ENCODE peak calls at places on chromosomes 13 and 19, in seven cellular contexts. Z is IMR-90; G is CD4-positive, CD25-positive, alpha-beta regulatory T cell; K is aorta; O is GM23338; B is adrenal gland; U is neuronal stem cell. Q is an unnamed sample.

GRCh38 chr19:57583521-57584416 is at the start of gene ZIK1:
- DNase-seq in Z (peak), G (peak), K (peak), O (peak), B (peak), U (peak), Q (no peak)

GRCh38 chr13:51590966-51591627 is 6.8 kb downstream of the WDFY2 start:
- DNase-seq in Z (peak), G (no peak), K (no peak), O (peak), B (peak), U (no peak), Q (no peak)

GRCh38 chr13:33467556-33467955 is 182.0 kb upstream of the STARD13 start:
- DNase-seq in Z (no peak), G (no peak), K (no peak), O (no peak), B (no peak), U (no peak), Q (no peak)

GRCh38 chr19:47796785-47797184 is 7.6 kb downstream of the TPRX1 start:
- DNase-seq in Z (no peak), G (no peak), K (no peak), O (no peak), B (no peak), U (no peak), Q (no peak)

GRCh38 chr19:45249261-45250033 is 1.6 kb upstream of the MARK4 start:
- DNase-seq in Z (no peak), G (no peak), K (no peak), O (no peak), B (no peak), U (no peak), Q (no peak)

GRCh38 chr19:38675611-38676010 is 28.2 kb downstream of the ACTN4 start:
- DNase-seq in Z (no peak), G (peak), K (no peak), O (no peak), B (no peak), U (no peak), Q (no peak)

GRCh38 chr13:98874029-98874397 is 103.9 kb downstream of the DOCK9 start:
- DNase-seq in Z (no peak), G (no peak), K (no peak), O (no peak), B (no peak), U (no peak), Q (no peak)

GRCh38 chr13:80239116-80239515 is 101.8 kb downstream of the SPRY2 start:
- DNase-seq in Z (no peak), G (no peak), K (no peak), O (no peak), B (no peak), U (no peak), Q (no peak)

GRCh38 chr19:40689339-40690049 is 957 bp downstream of the NUMBL start:
- DNase-seq in Z (no peak), G (no peak), K (no peak), O (peak), B (no peak), U (no peak), Q (peak)

GRCh38 chr19:13143135-13143534 is 7.0 kb downstream of the STX10 start:
- DNase-seq in Z (peak), G (no peak), K (no peak), O (no peak), B (no peak), U (no peak), Q (no peak)

GRCh38 chr13:41107584-41108014 is 25.0 kb downstream of the KBTBD6 start:
- DNase-seq in Z (no peak), G (no peak), K (no peak), O (peak), B (no peak), U (no peak), Q (no peak)

GRCh38 chr19:15250635-15250993 is 18.4 kb upstream of the EPHX3 start:
- DNase-seq in Z (no peak), G (no peak), K (no peak), O (no peak), B (no peak), U (no peak), Q (no peak)

GRCh38 chr19:15249912-15250634 is 17.8 kb upstream of the EPHX3 start:
- DNase-seq in Z (peak), G (no peak), K (peak), O (no peak), B (no peak), U (no peak), Q (no peak)

GRCh38 chr19:15252398-15253018 is 20.3 kb upstream of the EPHX3 start:
- DNase-seq in Z (peak), G (no peak), K (peak), O (peak), B (no peak), U (no peak), Q (no peak)

GRCh38 chr19:15251749-15252397 is 19.6 kb upstream of the EPHX3 start:
- DNase-seq in Z (peak), G (no peak), K (peak), O (peak), B (peak), U (peak), Q (no peak)

DNA sequence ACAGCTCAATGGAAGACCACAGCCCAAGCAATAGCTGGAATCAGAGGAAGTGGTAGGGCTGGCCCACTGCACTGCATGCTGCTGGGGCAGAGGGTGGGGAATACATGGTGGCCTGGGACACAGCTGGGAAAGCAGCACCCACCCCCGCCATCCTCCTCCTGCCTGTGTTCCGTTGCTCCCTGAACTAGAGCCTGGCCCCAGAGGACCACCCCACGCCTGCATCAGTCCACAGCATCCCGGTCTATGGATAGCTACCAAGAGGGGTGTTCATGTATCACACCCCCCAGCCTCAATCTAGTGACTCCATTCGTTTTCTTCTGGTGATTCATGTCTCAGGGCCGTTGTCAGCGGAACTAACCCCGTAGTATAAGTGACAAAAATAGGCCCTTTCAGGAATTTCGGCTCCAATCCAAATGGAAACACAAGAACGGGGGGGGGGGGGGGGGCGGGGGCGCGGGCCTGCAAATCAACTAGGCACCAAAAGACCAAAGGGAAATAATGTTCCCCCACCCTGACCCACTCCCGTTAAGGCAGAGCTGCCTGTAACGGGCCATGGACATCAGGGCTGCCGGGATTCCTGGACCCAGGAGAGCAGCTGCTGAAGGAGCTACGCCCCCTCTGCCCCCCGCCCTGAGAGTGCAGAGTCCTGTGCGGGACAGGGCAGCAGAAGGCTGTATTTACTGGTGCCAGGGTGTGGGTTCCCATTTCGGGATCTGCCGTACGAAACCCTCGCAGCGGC is 18.9 kb upstream of the EPHX3 start:
- DNase-seq in Z (peak), G (no peak), K (no peak), O (no peak), B (peak), U (no peak), Q (no peak)
- H3K4me3 ChIP-seq in Z (no peak), G (no peak), K (no peak), O (no peak), B (peak), U (no peak), Q (no peak)

GRCh38 chr13:30345426-30346100 is 38.2 kb upstream of the KATNAL1 start:
- DNase-seq in Z (no peak), G (no peak), K (no peak), O (no peak), B (no peak), U (no peak), Q (no peak)
- H3K4me3 ChIP-seq in Z (no peak), G (peak), K (no peak), O (no peak), B (no peak), U (no peak), Q (no peak)

GRCh38 chr13:19586904-19587634 is 25.7 kb upstream of the TPTE2 start:
- DNase-seq in Z (peak), G (peak), K (no peak), O (peak), B (peak), U (no peak), Q (peak)
- H3K4me3 ChIP-seq in Z (peak), G (peak), K (no peak), O (no peak), B (peak), U (no peak), Q (peak)

DNA sequence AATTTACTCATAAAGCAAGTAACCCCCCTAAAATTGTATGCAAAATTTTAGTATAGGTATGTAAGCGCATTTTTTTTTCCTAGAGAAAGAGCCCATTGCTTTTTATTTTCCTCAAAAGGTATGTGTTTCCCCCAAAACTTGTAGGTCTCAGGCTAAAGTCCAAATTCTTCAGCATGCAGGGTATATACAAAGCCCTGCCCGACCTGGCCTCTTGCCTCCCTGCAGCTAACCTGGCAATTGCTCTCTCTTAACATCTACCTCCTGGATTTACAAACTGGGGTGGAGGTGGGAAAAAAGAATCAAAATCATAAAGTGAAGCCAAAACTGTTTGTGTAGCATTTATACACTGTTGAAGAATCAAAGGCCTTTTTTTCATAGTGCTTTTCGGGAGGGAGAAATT is 107.8 kb downstream of the KCNRG start:
- DNase-seq in Z (no peak), G (no peak), K (no peak), O (no peak), B (no peak), U (no peak), Q (no peak)
- H3K4me3 ChIP-seq in Z (no peak), G (peak), K (no peak), O (peak), B (peak), U (no peak), Q (peak)

DNA sequence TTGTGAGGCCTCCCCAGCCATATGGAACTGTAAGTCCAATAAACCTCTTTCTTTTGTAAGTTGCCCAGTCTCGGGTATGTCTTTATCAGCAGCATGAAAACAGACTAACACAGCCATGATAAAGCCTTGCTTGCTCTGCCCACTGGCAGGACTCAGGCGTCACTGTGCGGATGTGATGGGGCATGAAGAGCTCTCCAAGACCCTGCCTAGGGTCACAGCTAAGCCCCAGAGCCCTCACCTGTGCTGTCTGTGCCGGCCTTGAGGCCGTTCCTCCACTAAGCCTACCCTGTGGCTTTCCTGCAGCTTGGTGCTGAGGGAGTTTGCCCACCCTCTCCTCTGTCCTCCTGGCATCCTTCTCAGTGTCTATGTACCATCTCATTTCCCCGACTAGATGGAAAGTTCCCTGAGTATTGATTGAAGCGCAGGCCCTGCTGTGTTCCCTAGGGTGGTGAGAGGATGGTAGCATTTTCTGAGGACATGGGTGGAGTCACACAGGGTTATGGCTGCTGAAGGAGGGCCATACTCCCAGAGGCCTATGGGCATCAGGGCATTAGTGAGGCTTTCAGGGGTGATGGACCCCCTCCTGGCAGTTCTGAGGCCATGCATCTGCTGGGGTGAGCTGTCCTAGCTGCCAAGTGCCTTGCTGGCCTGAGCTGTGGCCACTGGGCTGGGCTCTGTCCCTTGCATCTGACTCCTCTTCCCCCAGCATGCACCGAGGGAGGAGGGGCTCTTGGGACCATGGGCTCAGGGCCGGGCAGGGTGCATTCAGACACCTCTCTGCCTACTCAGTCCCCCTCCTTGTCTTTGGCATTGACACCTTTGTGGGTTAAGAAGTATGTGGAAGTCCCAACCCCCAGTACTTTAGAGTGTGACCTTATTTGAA is 75.3 kb downstream of the TEX29 start:
- DNase-seq in Z (no peak), G (no peak), K (peak), O (no peak), B (no peak), U (no peak), Q (no peak)
- H3K4me3 ChIP-seq in Z (no peak), G (no peak), K (no peak), O (no peak), B (no peak), U (no peak), Q (no peak)

DNA sequence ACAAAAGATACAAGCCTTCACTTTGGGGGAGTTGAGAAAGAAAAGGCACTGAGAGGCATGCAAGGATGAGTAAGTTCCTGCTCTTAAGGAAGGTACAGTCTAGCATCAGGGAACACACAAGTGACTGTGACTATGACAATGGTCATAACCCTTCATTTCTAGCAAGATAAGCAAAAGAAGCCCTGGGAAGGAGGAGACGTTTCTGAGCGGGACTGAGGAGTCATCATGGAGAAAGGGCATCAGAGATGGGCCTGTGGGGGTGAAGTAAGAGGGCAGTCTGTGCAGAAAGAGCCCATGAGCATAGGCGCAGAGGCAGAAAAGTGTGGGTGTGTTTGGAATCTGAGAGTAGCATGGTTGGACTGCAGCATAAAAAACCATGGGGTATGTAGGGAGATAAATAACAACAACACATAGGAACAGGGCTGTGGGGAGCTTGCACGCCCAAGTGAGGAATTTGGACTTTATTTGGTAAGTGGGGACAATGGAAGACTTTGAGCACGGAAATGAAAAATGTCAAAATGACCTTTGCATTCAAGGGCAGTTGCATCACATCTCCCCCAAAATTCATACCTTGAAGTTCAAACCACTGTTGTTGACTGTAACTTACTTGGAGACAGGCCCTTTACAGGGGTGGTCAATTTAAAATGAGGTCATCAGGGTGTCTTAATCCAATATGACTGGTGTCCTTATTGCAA is 86.7 kb downstream of the MBNL2 start:
- DNase-seq in Z (peak), G (no peak), K (no peak), O (no peak), B (no peak), U (no peak), Q (no peak)
- H3K4me3 ChIP-seq in Z (no peak), G (no peak), K (no peak), O (no peak), B (no peak), U (no peak), Q (no peak)

GRCh38 chr19:19355606-19356139 is 35.0 kb downstream of the MAU2 start:
- DNase-seq in Z (no peak), G (no peak), K (no peak), O (no peak), B (no peak), U (no peak), Q (no peak)
- H3K4me3 ChIP-seq in Z (no peak), G (no peak), K (no peak), O (no peak), B (no peak), U (peak), Q (no peak)

DNA sequence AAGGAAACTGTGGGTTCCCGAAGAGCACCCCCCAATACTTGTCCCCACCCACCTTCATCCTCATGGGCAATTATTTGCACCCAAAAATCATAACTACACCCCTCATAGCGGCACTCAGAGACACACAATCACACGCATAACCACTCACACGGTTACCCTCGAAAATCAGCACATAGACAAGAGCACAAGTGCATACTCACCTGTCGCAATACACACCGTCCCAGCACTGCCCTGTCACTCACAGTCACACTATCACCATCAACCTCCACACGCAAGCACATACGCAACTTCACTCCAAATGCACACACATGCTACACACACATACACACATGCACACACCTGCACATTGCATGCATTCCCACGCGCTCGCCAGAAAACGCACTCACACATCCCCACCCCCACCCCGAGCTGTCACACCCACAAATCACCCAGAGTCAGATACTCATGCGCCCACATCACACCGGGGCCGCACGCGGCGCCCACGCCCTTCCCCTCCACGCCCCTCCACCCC is 535 bp downstream of the COL5A3 start:
- DNase-seq in Z (no peak), G (no peak), K (no peak), O (no peak), B (no peak), U (no peak), Q (no peak)
- H3K4me3 ChIP-seq in Z (peak), G (no peak), K (no peak), O (peak), B (peak), U (no peak), Q (no peak)

GRCh38 chr13:73531014-73531413 is 472.2 kb downstream of the KLF5 start:
- DNase-seq in Z (no peak), G (no peak), K (no peak), O (no peak), B (peak), U (no peak), Q (no peak)
- H3K4me3 ChIP-seq in Z (no peak), G (no peak), K (no peak), O (no peak), B (no peak), U (no peak), Q (no peak)

GRCh38 chr13:94710881-94711560 is 1.3 kb downstream of the SOX21 start:
- DNase-seq in Z (no peak), G (no peak), K (no peak), O (peak), B (no peak), U (no peak), Q (no peak)

GRCh38 chr13:94710081-94710809 is 2.1 kb downstream of the SOX21 start:
- DNase-seq in Z (no peak), G (no peak), K (no peak), O (peak), B (no peak), U (no peak), Q (no peak)

GRCh38 chr13:94712287-94712811 is at the start of gene SOX21:
- DNase-seq in Z (no peak), G (no peak), K (no peak), O (peak), B (no peak), U (no peak), Q (no peak)

GRCh38 chr13:94712812-94713555 is 639 bp upstream of the SOX21 start:
- DNase-seq in Z (peak), G (no peak), K (no peak), O (peak), B (no peak), U (no peak), Q (no peak)

DNA sequence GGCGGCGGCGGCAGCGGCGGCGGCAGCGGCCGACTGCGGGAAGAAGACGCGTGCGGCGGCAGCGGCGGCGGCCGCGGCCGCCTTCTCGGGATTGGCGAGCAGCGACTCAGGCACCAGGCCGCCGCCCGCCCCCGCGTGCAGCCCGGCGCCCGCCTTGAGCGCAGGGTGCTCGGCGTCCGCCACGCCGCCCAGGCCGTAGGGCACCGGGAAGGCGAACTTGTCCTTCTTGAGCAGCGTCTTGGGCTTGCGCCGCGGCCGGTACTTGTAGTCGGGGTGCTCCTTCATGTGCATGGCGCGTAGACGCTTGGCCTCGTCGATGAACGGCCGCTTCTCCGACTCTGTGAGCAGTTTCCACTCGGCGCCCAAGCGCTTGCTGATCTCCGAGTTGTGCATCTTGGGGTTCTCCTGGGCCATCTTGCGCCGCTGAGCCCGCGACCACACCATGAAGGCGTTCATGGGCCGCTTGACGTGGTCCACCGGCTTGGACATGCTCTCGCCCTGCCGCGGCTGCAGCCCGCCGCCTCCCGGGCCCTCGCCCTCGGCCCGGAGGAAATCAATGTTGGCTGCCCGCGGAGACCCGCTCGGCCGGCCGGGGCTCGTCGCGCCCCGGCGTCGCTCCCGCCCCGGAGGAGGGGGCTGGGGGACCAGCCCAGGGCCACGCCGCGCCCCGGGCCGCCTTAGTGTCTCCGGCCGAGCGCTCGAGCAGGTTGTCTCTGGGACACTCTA is 621 bp downstream of the SOX21 start:
- DNase-seq in Z (no peak), G (no peak), K (no peak), O (peak), B (no peak), U (no peak), Q (no peak)
- H3K4me3 ChIP-seq in Z (no peak), G (no peak), K (peak), O (peak), B (peak), U (peak), Q (no peak)